ENCODE peak calls at places on chromosomes 11 and 22, in six cellular contexts. R is T-helper 22 cell; P is activated CD4-positive, alpha-beta T cell treated with anti-CD3 and anti-CD28 coated beads for 4 hours; Q is cardiac muscle cell; C is NCI-H1105 treated with DMSO at 0.1 percent for 48 hours; A is brain pericyte. S is an unnamed sample.

GRCh38 chr11:26134481-26135355 is 197.2 kb upstream of the ANO3 start:
- DNase-seq in P (no peak), C (peak; percentile 24), A (no peak), Q (peak; percentile 18), R (no peak), S (no peak)

GRCh38 chr11:59867946-59868345 is 1.7 kb upstream of the TCN1 start:
- DNase-seq in R (no peak), C (no peak), A (no peak), Q (no peak), P (no peak), S (no peak)

GRCh38 chr22:46064236-46064965 is 85.9 kb upstream of the PPARA start:
- DNase-seq in A (no peak), R (no peak), P (no peak), Q (no peak), C (peak; percentile 60), S (no peak)

GRCh38 chr11:75159081-75159953 is 8.4 kb downstream of the SLCO2B1 start:
- DNase-seq in P (no peak), C (no peak), Q (no peak), R (no peak), A (no peak), S (no peak)

GRCh38 chr11:124893781-124894401 is 3.8 kb downstream of the ROBO4 start:
- DNase-seq in Q (no peak), C (no peak), P (no peak), A (no peak), R (no peak), S (no peak)

GRCh38 chr11:22510010-22510409 is 115.6 kb downstream of the FANCF start:
- DNase-seq in C (no peak), A (no peak), P (no peak), R (no peak), Q (no peak), S (no peak)

GRCh38 chr11:61173456-61173855 is 12.2 kb upstream of the VPS37C start:
- DNase-seq in A (no peak), R (no peak), Q (peak; percentile 26), P (no peak), C (no peak), S (no peak)

GRCh38 chr11:78954261-78954660 is 379.6 kb upstream of the NARS2 start:
- DNase-seq in P (no peak), Q (no peak), R (no peak), A (no peak), C (no peak), S (no peak)

GRCh38 chr11:78653294-78653909 is 78.7 kb upstream of the NARS2 start:
- DNase-seq in P (no peak), Q (no peak), C (no peak), R (no peak), A (no peak), S (no peak)

GRCh38 chr11:96338910-96339703 is 3.9 kb downstream of the MAML2 start:
- DNase-seq in A (no peak), P (peak; percentile 36), Q (peak; percentile 80), C (no peak), R (no peak), S (peak; percentile 55)

GRCh38 chr11:64313491-64314145 is 3.7 kb downstream of the TRMT112 start:
- DNase-seq in P (no peak), A (no peak), Q (peak; percentile 42), R (no peak), C (no peak), S (no peak)

GRCh38 chr11:6925636-6926207 is 504 bp upstream of the ZNF215 start:
- DNase-seq in R (no peak), C (no peak), A (no peak), P (no peak), Q (peak; percentile 36), S (no peak)

GRCh38 chr22:33099593-33099992 is 41.4 kb upstream of the SYN3 start:
- DNase-seq in R (no peak), C (no peak), A (no peak), P (no peak), Q (no peak), S (no peak)

GRCh38 chr11:89504270-89504669 is 13.1 kb upstream of the NOX4 start:
- DNase-seq in Q (no peak), R (no peak), C (no peak), A (no peak), P (no peak), S (no peak)

GRCh38 chr11:57514538-57515331 is 767 bp downstream of the SLC43A1 start:
- DNase-seq in P (peak; percentile 53), R (peak; percentile 16), C (peak; percentile 16), Q (peak; percentile 47), A (no peak), S (no peak)

GRCh38 chr22:28424427-28425080 is 255.1 kb downstream of the TTC28 start:
- DNase-seq in C (peak; percentile 39), A (no peak), P (no peak), Q (peak; percentile 55), R (no peak), S (no peak)

GRCh38 chr11:574632-575323 is 1.5 kb upstream of the PHRF1 start:
- DNase-seq in A (no peak), Q (no peak), C (no peak), R (no peak), P (no peak), S (no peak)

GRCh38 chr22:22390989-22391388 is 117.6 kb downstream of the ZNF280B start:
- DNase-seq in R (no peak), C (no peak), A (no peak), Q (no peak), P (no peak), S (no peak)

GRCh38 chr11:8808226-8808585 is 102.8 kb upstream of the AKIP1 start:
- DNase-seq in R (no peak), Q (no peak), P (no peak), C (no peak), A (no peak), S (no peak)

GRCh38 chr22:22565991-22566390 is 6.9 kb upstream of the PRAME start:
- DNase-seq in Q (peak; percentile 61), C (no peak), A (no peak), R (no peak), P (no peak), S (no peak)

GRCh38 chr22:35538801-35539321 is 1.8 kb upstream of the RASD2 start:
- DNase-seq in Q (peak; percentile 26), R (no peak), C (no peak), A (no peak), P (no peak), S (no peak)

GRCh38 chr22:31870890-31871289 is 73.4 kb upstream of the YWHAH start:
- DNase-seq in Q (peak; percentile 41), R (no peak), C (no peak), P (no peak), A (no peak), S (no peak)

GRCh38 chr11:66224226-66224850 is 44.1 kb upstream of the RAB1B start:
- DNase-seq in A (no peak), R (no peak), Q (no peak), P (no peak), C (no peak), S (no peak)

GRCh38 chr11:37142591-37142990 is 544.6 kb upstream of the RAG2 start:
- DNase-seq in Q (no peak), A (no peak), C (no peak), R (no peak), P (no peak), S (no peak)

GRCh38 chr11:134069426-134069921 is 602 bp downstream of the JAM3 start:
- DNase-seq in R (no peak), P (no peak), A (no peak), C (peak; percentile 61), Q (peak; percentile 34), S (no peak)

GRCh38 chr22:20904008-20904979 is 12.9 kb upstream of the CRKL start:
- DNase-seq in A (no peak), R (no peak), C (no peak), P (no peak), Q (peak; percentile 97), S (no peak)

GRCh38 chr11:108467091-108467823 is at the start of gene C11orf65:
- DNase-seq in A (peak; percentile 92), C (peak; percentile 98), P (peak; percentile 95), Q (peak; percentile 98), R (peak; percentile 86), S (peak; percentile 95)

GRCh38 chr11:3132271-3132781 is 32.8 kb downstream of the OSBPL5 start:
- DNase-seq in P (no peak), A (no peak), Q (no peak), R (no peak), C (no peak), S (no peak)

GRCh38 chr11:30984827-30985226 is 384.7 kb downstream of the DCDC1 start:
- DNase-seq in Q (no peak), C (no peak), R (no peak), P (no peak), A (no peak), S (no peak)

GRCh38 chr11:65425105-65425970 is 2.7 kb downstream of the NEAT1 start:
- DNase-seq in Q (peak; percentile 82), C (no peak), A (no peak), P (peak; percentile 84), R (peak; percentile 86), S (no peak)

S was measured in smooth muscle cell of the brain vasculature.